ENCODE peak calls at places on chromosomes 12 and 14, in four cellular contexts. T is fibroblast of pulmonary artery, P is AG04449, M is IMR-90. N is an unnamed sample.

GRCh38 chr12:124947013-124947412 is 32.6 kb upstream of the UBC start:
- DNase-seq in T (no peak), P (no peak), M (no peak), N (no peak)

GRCh38 chr12:22615963-22616501 is 8.9 kb upstream of the ETNK1 start:
- DNase-seq in T (no peak), P (no peak), M (no peak), N (no peak)

GRCh38 chr14:66610154-66610563 is 102.2 kb downstream of the GPHN start:
- DNase-seq in T (no peak), P (no peak), M (peak), N (no peak)

GRCh38 chr14:31038521-31039166 is 12.5 kb upstream of the STRN3 start:
- DNase-seq in T (peak), P (no peak), M (no peak), N (no peak)

GRCh38 chr12:92987846-92988621 is 58.9 kb upstream of the EEA1 start:
- DNase-seq in T (no peak), P (no peak), M (no peak), N (peak)

GRCh38 chr12:72273851-72274284 is 1.7 kb downstream of the TRHDE start:
- DNase-seq in T (no peak), P (no peak), M (no peak), N (no peak)

GRCh38 chr14:59897757-59898383 is 22.1 kb upstream of the LRRC9 start:
- DNase-seq in T (peak), P (no peak), M (no peak), N (no peak)

GRCh38 chr14:77529963-77530362 is 31.3 kb upstream of the ISM2 start:
- DNase-seq in T (peak), P (no peak), M (no peak), N (no peak)

GRCh38 chr14:98168196-98168985 is 1103.6 kb downstream of the BCL11B start:
- DNase-seq in T (no peak), P (no peak), M (no peak), N (no peak)

GRCh38 chr14:64628940-64629403 is 75.3 kb upstream of the PLEKHG3 start:
- DNase-seq in T (peak), P (peak), M (peak), N (no peak)

GRCh38 chr14:26794731-26795130 is 196.9 kb upstream of the NOVA1 start:
- DNase-seq in T (peak), P (no peak), M (peak), N (no peak)

GRCh38 chr12:143964-144649 is 69.8 kb downstream of the SLC6A12 start:
- DNase-seq in T (no peak), P (no peak), M (no peak), N (no peak)

GRCh38 chr14:33404054-33404453 is 465.4 kb downstream of the NPAS3 start:
- DNase-seq in T (peak), P (peak), M (peak), N (no peak)

GRCh38 chr12:106205208-106206069 is 42.4 kb downstream of the CKAP4 start:
- DNase-seq in T (no peak), P (no peak), M (no peak), N (no peak)

GRCh38 chr12:115763376-115763775 is 514.1 kb downstream of the MED13L start:
- DNase-seq in T (no peak), P (no peak), M (no peak), N (no peak)

GRCh38 chr12:115760231-115760630 is 517.3 kb downstream of the MED13L start:
- DNase-seq in T (no peak), P (no peak), M (no peak), N (no peak)

GRCh38 chr12:115762934-115763333 is 514.6 kb downstream of the MED13L start:
- DNase-seq in T (no peak), P (no peak), M (no peak), N (no peak)

GRCh38 chr12:115763982-115764621 is 513.4 kb downstream of the MED13L start:
- DNase-seq in T (no peak), P (no peak), M (no peak), N (no peak)

DNA sequence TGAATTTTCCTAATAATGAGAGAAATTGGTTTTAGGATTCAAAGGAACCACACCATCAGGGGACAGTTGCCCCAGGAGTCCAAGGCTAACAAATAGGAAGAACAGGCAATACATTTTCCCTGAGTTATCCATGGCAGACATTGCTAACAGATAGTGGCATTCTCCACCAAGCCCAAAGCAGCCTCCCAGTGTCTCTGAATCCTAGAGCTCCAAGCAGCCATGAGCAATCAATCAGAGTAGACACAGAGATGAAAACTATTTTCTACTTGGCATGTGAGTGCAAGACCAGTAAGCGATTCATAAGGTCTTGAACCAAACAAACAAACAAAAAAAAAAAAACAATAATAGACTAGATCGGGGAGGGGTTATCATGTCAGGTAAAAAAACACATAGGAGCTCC is 515.7 kb downstream of the MED13L start:
- DNase-seq in T (no peak), P (no peak), M (no peak), N (no peak)
- H3K4me3 ChIP-seq in T (no peak), P (no peak), M (no peak), N (no peak)

GRCh38 chr12:13154027-13154538 is 42.4 kb upstream of the EMP1 start:
- DNase-seq in T (no peak), P (no peak), M (peak), N (no peak)
- H3K4me3 ChIP-seq in T (no peak), P (no peak), M (no peak), N (no peak)

GRCh38 chr12:103495158-103495782 is 498 bp downstream of the C12orf42 start:
- DNase-seq in T (no peak), P (no peak), M (no peak), N (no peak)
- H3K4me3 ChIP-seq in T (no peak), P (peak), M (no peak), N (peak)

GRCh38 chr12:110699591-110700445 is 10.9 kb upstream of the HVCN1 start:
- DNase-seq in T (no peak), P (no peak), M (no peak), N (no peak)
- H3K4me3 ChIP-seq in T (no peak), P (no peak), M (no peak), N (no peak)

GRCh38 chr12:115570271-115570777 is 707.2 kb downstream of the MED13L start:
- DNase-seq in T (no peak), P (no peak), M (peak), N (no peak)
- H3K4me3 ChIP-seq in T (no peak), P (peak), M (peak), N (no peak)

GRCh38 chr12:19692091-19692490 is 252.8 kb downstream of the AEBP2 start:
- DNase-seq in T (no peak), P (no peak), M (no peak), N (no peak)

GRCh38 chr12:19689801-19690472 is 250.6 kb downstream of the AEBP2 start:
- DNase-seq in T (no peak), P (no peak), M (no peak), N (no peak)

GRCh38 chr12:19694627-19695026 is 255.3 kb downstream of the AEBP2 start:
- DNase-seq in T (peak), P (no peak), M (peak), N (no peak)

GRCh38 chr12:19695244-19696098 is 256.2 kb downstream of the AEBP2 start:
- DNase-seq in T (no peak), P (no peak), M (peak), N (no peak)

GRCh38 chr12:19692566-19692965 is 253.3 kb downstream of the AEBP2 start:
- DNase-seq in T (no peak), P (no peak), M (no peak), N (no peak)
- H3K4me3 ChIP-seq in T (no peak), P (no peak), M (no peak), N (no peak)

GRCh38 chr12:122021822-122022392 is at the start of gene BCL7A:
- DNase-seq in T (peak), P (no peak), M (peak), N (no peak)

GRCh38 chr12:122021193-122021821 is 377 bp upstream of the BCL7A start:
- DNase-seq in T (peak), P (no peak), M (no peak), N (no peak)

GRCh38 chr12:122023339-122024131 is 1.9 kb downstream of the BCL7A start:
- DNase-seq in T (peak), P (no peak), M (peak), N (no peak)

GRCh38 chr12:122024132-122024785 is 2.6 kb downstream of the BCL7A start:
- DNase-seq in T (no peak), P (no peak), M (peak), N (no peak)

GRCh38 chr12:122022393-122023338 is 982 bp downstream of the BCL7A start:
- DNase-seq in T (peak), P (no peak), M (no peak), N (no peak)
- H3K4me3 ChIP-seq in T (peak), P (peak), M (peak), N (peak)

DNA sequence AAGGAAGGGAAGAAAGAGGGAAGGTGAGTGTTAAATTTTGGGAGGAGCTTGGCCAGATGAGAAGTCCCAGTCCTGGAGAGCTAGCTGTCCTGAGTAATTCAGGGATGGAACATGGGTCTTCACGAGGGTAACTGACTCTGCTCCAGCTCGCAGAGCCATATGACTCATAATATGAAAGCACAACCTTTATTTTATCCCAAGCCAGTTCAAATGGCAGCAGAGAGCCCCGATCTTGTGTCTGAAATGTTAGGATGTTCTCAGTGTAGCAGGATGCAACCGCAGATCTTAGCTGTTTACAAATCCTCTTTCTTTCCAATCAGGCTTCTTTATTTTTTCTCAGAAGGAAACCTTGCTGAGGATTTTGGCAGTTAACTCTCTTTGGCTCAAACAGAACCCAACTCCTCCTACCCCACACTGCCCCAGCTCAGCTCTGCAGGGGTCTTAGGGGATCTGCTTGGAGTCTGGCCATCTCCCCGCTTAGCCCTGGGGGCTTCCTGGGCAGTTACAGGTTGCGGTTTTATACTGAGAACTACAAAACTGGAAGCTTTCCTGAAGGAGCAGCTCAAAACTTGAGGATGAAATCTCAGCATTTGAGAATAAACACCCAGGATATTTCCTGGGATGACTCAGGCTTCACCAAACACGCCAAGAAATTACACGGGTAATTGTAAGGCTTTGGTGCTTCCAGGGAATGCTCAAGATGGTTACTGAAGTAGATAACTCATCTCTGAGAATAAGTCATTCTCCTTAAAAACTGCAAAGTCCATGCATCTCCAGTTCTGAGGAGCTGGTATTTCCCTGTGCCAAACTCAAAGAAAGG is 92.5 kb downstream of the VCPKMT start:
- DNase-seq in T (peak), P (no peak), M (peak), N (no peak)
- H3K4me3 ChIP-seq in T (peak), P (peak), M (peak), N (no peak)

N was measured in GM12864.